ENCODE peak calls at places on chromosomes 4 and X, in eight cellular contexts. G is AG09309, O is cardiac fibroblast, L is stomach, E is tibial artery, K is lower lobe of right lung, J is nephron progenitor cell, S is astrocyte of the spinal cord. T is an unnamed sample.

GRCh38 chr4:145066063-145066501 is 31.9 kb downstream of the ANAPC10 start:
- DNase-seq in O (peak), J (no peak), S (peak), L (no peak), K (no peak), E (no peak), G (no peak), T (no peak)

GRCh38 chrX:39721570-39722279 is 376.0 kb downstream of the BCOR start:
- DNase-seq in E (no peak), J (no peak), K (no peak), O (peak), S (peak), L (no peak), G (no peak), T (no peak)

GRCh38 chr4:187059031-187059430 is 335.4 kb upstream of the FAT1 start:
- DNase-seq in J (no peak), L (no peak), G (no peak), O (no peak), S (no peak), K (no peak), E (no peak), T (no peak)

GRCh38 chr4:7987148-7987989 is 47.7 kb upstream of the AFAP1 start:
- DNase-seq in G (no peak), L (peak), S (peak), O (peak), J (peak), K (peak), E (peak), T (peak)

GRCh38 chr4:72568959-72569718 is at the start of gene ADAMTS3:
- DNase-seq in L (peak), J (peak), K (peak), S (peak), O (peak), G (no peak), E (peak), T (peak)

GRCh38 chrX:150767475-150768131 is 74.4 kb downstream of the MTMR1 start:
- DNase-seq in K (no peak), E (no peak), J (no peak), S (peak), O (peak), L (no peak), G (peak), T (no peak)

GRCh38 chrX:15988661-15989603 is 134.3 kb upstream of the AP1S2 start:
- DNase-seq in O (peak), K (no peak), L (no peak), S (peak), J (no peak), E (no peak), G (peak), T (no peak)

GRCh38 chr4:118154643-118155042 is 120.4 kb downstream of the NDST3 start:
- DNase-seq in E (no peak), L (no peak), S (peak), O (no peak), K (no peak), G (peak), J (no peak), T (no peak)

GRCh38 chr4:163071308-163071707 is 95.4 kb downstream of the NAF1 start:
- DNase-seq in K (no peak), G (no peak), E (no peak), L (no peak), S (no peak), J (no peak), O (no peak), T (no peak)

GRCh38 chr4:53682196-53682595 is 90.9 kb upstream of the LNX1 start:
- DNase-seq in G (peak), O (peak), S (peak), K (no peak), E (no peak), L (no peak), J (no peak), T (no peak)

GRCh38 chrX:11376163-11376562 is 83.0 kb downstream of the AMELX start:
- DNase-seq in J (no peak), L (no peak), S (no peak), G (no peak), K (no peak), O (no peak), E (no peak), T (no peak)

GRCh38 chr4:41384992-41385391 is 128.3 kb downstream of the UCHL1 start:
- DNase-seq in K (peak), J (no peak), O (peak), G (no peak), E (peak), L (peak), S (no peak), T (no peak)

GRCh38 chr4:80182237-80182866 is 15.0 kb upstream of the PRDM8 start:
- DNase-seq in G (no peak), K (no peak), O (no peak), J (no peak), L (no peak), E (no peak), S (no peak), T (no peak)

GRCh38 chrX:132001127-132001526 is 22.0 kb upstream of the STK26 start:
- DNase-seq in K (no peak), O (no peak), E (no peak), J (no peak), L (no peak), S (no peak), G (no peak), T (no peak)

GRCh38 chr4:16237715-16238114 is 11.4 kb upstream of the TAPT1 start:
- DNase-seq in S (no peak), K (no peak), L (no peak), E (no peak), O (no peak), G (no peak), J (no peak), T (no peak)

GRCh38 chr4:183348706-183349659 is 26.8 kb upstream of the CLDN24 start:
- DNase-seq in O (peak), S (peak), L (no peak), J (no peak), K (no peak), G (peak), E (no peak), T (no peak)

GRCh38 chr4:103996637-103997036 is 276.9 kb upstream of the TACR3 start:
- DNase-seq in O (peak), L (no peak), S (peak), E (no peak), K (no peak), J (peak), G (no peak), T (no peak)

GRCh38 chr4:139368990-139369389 is 66.7 kb upstream of the NDUFC1 start:
- DNase-seq in K (no peak), L (no peak), J (no peak), O (no peak), S (peak), E (no peak), G (no peak), T (no peak)

GRCh38 chr4:177246636-177247584 is 62.8 kb upstream of the NEIL3 start:
- DNase-seq in O (peak), S (peak), L (no peak), G (peak), J (no peak), K (no peak), E (no peak), T (no peak)

GRCh38 chrX:154021131-154021611 is 1.5 kb upstream of the IRAK1 start:
- DNase-seq in S (peak), O (peak), J (no peak), L (no peak), G (peak), K (no peak), E (no peak), T (no peak)

GRCh38 chr4:80918004-80918403 is 112.5 kb upstream of the BMP3 start:
- DNase-seq in G (peak), O (no peak), J (no peak), S (no peak), K (no peak), L (no peak), E (no peak), T (no peak)

GRCh38 chr4:66501986-66502385 is 831.7 kb upstream of the EPHA5 start:
- DNase-seq in S (no peak), E (no peak), L (no peak), G (no peak), J (no peak), K (no peak), O (no peak), T (no peak)

GRCh38 chr4:118988635-118988972 is 100.0 kb downstream of the SYNPO2 start:
- DNase-seq in G (no peak), O (no peak), S (no peak), J (no peak), K (no peak), E (no peak), L (no peak), T (no peak)

GRCh38 chr4:164383187-164384181 is 370.4 kb upstream of the SMIM31 start:
- DNase-seq in L (no peak), G (no peak), S (peak), J (peak), O (no peak), K (no peak), E (peak), T (no peak)

GRCh38 chr4:174214102-174214878 is 69.2 kb downstream of the FBXO8 start:
- DNase-seq in S (no peak), E (no peak), O (no peak), G (no peak), L (no peak), J (peak), K (no peak), T (no peak)

GRCh38 chrX:149060921-149061320 is 444.2 kb downstream of the IDS start:
- DNase-seq in S (peak), J (no peak), K (no peak), E (no peak), G (no peak), L (no peak), O (peak), T (no peak)

GRCh38 chrX:39133971-39134370 is 332.7 kb downstream of the MID1IP1 start:
- DNase-seq in G (no peak), E (no peak), K (no peak), L (peak), J (no peak), O (no peak), S (no peak), T (no peak)

GRCh38 chr4:89829470-89830138 is 7.4 kb downstream of the SNCA start:
- DNase-seq in G (no peak), O (peak), J (no peak), L (no peak), K (peak), S (peak), E (peak), T (no peak)

GRCh38 chr4:16264798-16265197 is 38.5 kb upstream of the TAPT1 start:
- DNase-seq in E (no peak), G (peak), S (peak), O (peak), L (no peak), K (no peak), J (no peak), T (no peak)

GRCh38 chrX:129227376-129227775 is 295.9 kb downstream of the SMARCA1 start:
- DNase-seq in E (no peak), L (no peak), O (no peak), S (no peak), J (peak), K (no peak), G (no peak), T (no peak)

GRCh38 chr4:147480891-147481576 is at the start of gene EDNRA:
- DNase-seq in K (peak), E (no peak), G (no peak), J (peak), L (no peak), S (peak), O (peak), T (no peak)

GRCh38 chr4:185469539-185470154 is 1.9 kb downstream of the CCDC110 start:
- DNase-seq in K (no peak), G (no peak), O (no peak), L (no peak), E (no peak), J (peak), S (no peak), T (no peak)

GRCh38 chrX:110131031-110131430 is 128.1 kb downstream of the TMEM164 start:
- DNase-seq in L (no peak), K (no peak), S (no peak), J (peak), O (no peak), E (no peak), G (no peak), T (no peak)

GRCh38 chr4:136055360-136055759 is 1476.9 kb downstream of the PCDH18 start:
- DNase-seq in L (no peak), K (no peak), G (no peak), E (no peak), J (no peak), O (no peak), S (no peak), T (no peak)

GRCh38 chr4:169626328-169627282 is 6.2 kb downstream of the CLCN3 start:
- DNase-seq in K (no peak), E (no peak), S (no peak), J (no peak), L (no peak), G (no peak), O (no peak), T (no peak)

GRCh38 chrX:53211391-53211978 is 13.5 kb downstream of the KDM5C start:
- DNase-seq in S (no peak), G (no peak), O (no peak), E (no peak), K (no peak), J (no peak), L (no peak), T (peak)

GRCh38 chr4:188660796-188661195 is 521.6 kb downstream of the TRIML1 start:
- DNase-seq in O (no peak), G (no peak), J (no peak), L (no peak), S (no peak), K (no peak), E (no peak), T (no peak)

GRCh38 chrX:78331708-78332107 is 4.3 kb upstream of the CYSLTR1 start:
- DNase-seq in O (no peak), E (no peak), S (no peak), K (no peak), J (no peak), L (no peak), G (no peak), T (no peak)
- TF ChIP-seq CTCF in O (no peak), E (no peak), S (no peak), K (no peak), J (no peak), L (no peak), G (no peak), T (no peak)

GRCh38 chr4:155709878-155710277 is 43.2 kb downstream of the GUCY1A1 start:
- DNase-seq in K (no peak), J (no peak), L (no peak), E (no peak), S (no peak), O (no peak), G (no peak), T (no peak)
- TF ChIP-seq CTCF in K (no peak), J (no peak), L (no peak), E (no peak), S (no peak), O (no peak), G (no peak), T (no peak)

GRCh38 chr4:22410645-22411247 is 105.1 kb downstream of the ADGRA3 start:
- DNase-seq in J (no peak), L (no peak), S (peak), K (no peak), E (no peak), G (no peak), O (peak), T (no peak)
- TF ChIP-seq CTCF in J (peak), L (peak), S (peak), K (peak), E (peak), G (peak), O (peak), T (no peak)

GRCh38 chrX:25858273-25858880 is 279.8 kb upstream of the MAGEB18 start:
- DNase-seq in L (no peak), O (peak), K (no peak), J (no peak), G (no peak), E (no peak), S (peak), T (no peak)
- TF ChIP-seq CTCF in L (no peak), O (peak), K (no peak), J (no peak), G (no peak), E (no peak), S (no peak), T (no peak)

GRCh38 chr4:112247021-112247420 is 15.4 kb downstream of the AP1AR start:
- DNase-seq in S (no peak), K (no peak), J (no peak), G (no peak), E (no peak), L (no peak), O (no peak), T (no peak)

GRCh38 chr4:112251044-112251632 is 19.6 kb downstream of the AP1AR start:
- DNase-seq in J (no peak), O (no peak), L (no peak), S (no peak), E (no peak), K (no peak), G (no peak), T (no peak)

GRCh38 chr4:112245383-112245782 is 13.8 kb downstream of the AP1AR start:
- DNase-seq in J (no peak), K (no peak), S (no peak), L (no peak), E (no peak), O (no peak), G (no peak), T (no peak)
- TF ChIP-seq CTCF in J (no peak), K (no peak), S (peak), L (no peak), E (no peak), O (peak), G (no peak), T (no peak)